ENCODE peak calls at places on chromosomes 1 and 21, in nine cellular contexts. I is renal cortical epithelial cell; R is MM.1S; M is heart left ventricle; K is NT2/D1; H is naive thymus-derived CD4-positive, alpha-beta T cell; V is activated CD4-positive, alpha-beta T cell treated with anti-CD3 and anti-CD28 coated beads for 24 hours; Q is cardiac fibroblast; D is effector CD4-positive, alpha-beta T cell. U is an unnamed sample.

GRCh38 chr21:24223625-24224024 is 1383.7 kb downstream of the MRPL39 start:
- DNase-seq in Q (peak), M (no peak), H (no peak), K (no peak), V (no peak), R (no peak), D (no peak), I (no peak), U (no peak)

GRCh38 chr1:45381243-45381642 is 41.0 kb upstream of the MUTYH start:
- DNase-seq in I (no peak), Q (no peak), H (no peak), R (no peak), M (no peak), D (no peak), V (no peak), K (no peak), U (no peak)

GRCh38 chr1:213123532-213123931 is 72.5 kb downstream of the RPS6KC1 start:
- DNase-seq in H (no peak), Q (peak), K (no peak), R (no peak), I (peak), M (no peak), V (no peak), D (no peak), U (peak)

GRCh38 chr1:59516881-59517280 is 220.0 kb downstream of the FGGY start:
- DNase-seq in K (no peak), Q (no peak), D (no peak), R (no peak), M (no peak), I (no peak), H (no peak), V (no peak), U (no peak)

GRCh38 chr1:15525043-15525958 is 1.3 kb upstream of the CASP9 start:
- DNase-seq in D (peak), V (no peak), M (peak), K (no peak), Q (no peak), R (peak), I (peak), H (no peak), U (no peak)

GRCh38 chr1:22001409-22001808 is at the start of gene CELA3A:
- DNase-seq in R (no peak), M (no peak), V (no peak), Q (no peak), I (no peak), D (no peak), H (no peak), K (no peak), U (no peak)

GRCh38 chr1:58939666-58940370 is 156.0 kb upstream of the JUN start:
- DNase-seq in V (no peak), Q (no peak), K (no peak), M (no peak), H (no peak), R (no peak), I (no peak), D (no peak), U (no peak)

GRCh38 chr1:173049327-173049639 is 1.5 kb downstream of the TNFSF18 start:
- DNase-seq in Q (no peak), H (no peak), R (no peak), V (no peak), M (no peak), K (no peak), I (no peak), D (no peak), U (no peak)

GRCh38 chr1:19007491-19008441 is 51.3 kb upstream of the IFFO2 start:
- DNase-seq in Q (no peak), K (no peak), H (no peak), I (no peak), R (no peak), D (no peak), M (no peak), V (no peak), U (no peak)

GRCh38 chr1:29424266-29424665 is 187.9 kb downstream of the PTPRU start:
- DNase-seq in I (no peak), V (no peak), H (no peak), M (no peak), Q (no peak), K (no peak), D (no peak), R (no peak), U (no peak)